ENCODE peak calls at places on chromosomes 1 and 21, in eight cellular contexts. One of them, this sample, is unnamed.

GRCh38 chr1:172154571-172154970 is 265.9 kb upstream of the C1orf105 start:
- DNase-seq in T-helper 1 cell: no peak
- DNase-seq in midbrain: no peak
- DNase-seq in OCI-LY7: no peak
- DNase-seq in PC-9: no peak
- DNase-seq in CD14-positive monocyte: no peak
- DNase-seq in GM20000: peak; percentile 35
- DNase-seq in iPS-NIHi11: no peak
- DNase-seq in this sample: no peak

GRCh38 chr1:202599669-202600431 is 110.4 kb downstream of the SYT2 start:
- DNase-seq in OCI-LY7: peak; percentile 67
- DNase-seq in iPS-NIHi11: peak; percentile 90
- DNase-seq in T-helper 1 cell: no peak
- DNase-seq in midbrain: peak; percentile 29
- DNase-seq in GM20000: peak; percentile 73
- DNase-seq in PC-9: peak; percentile 76
- DNase-seq in CD14-positive monocyte: no peak
- DNase-seq in this sample: peak; percentile 74

GRCh38 chr1:171438441-171438840 is 46.9 kb upstream of the PRRC2C start:
- DNase-seq in GM20000: no peak
- DNase-seq in midbrain: no peak
- DNase-seq in OCI-LY7: no peak
- DNase-seq in PC-9: peak; percentile 13
- DNase-seq in iPS-NIHi11: no peak
- DNase-seq in CD14-positive monocyte: no peak
- DNase-seq in T-helper 1 cell: no peak
- DNase-seq in this sample: no peak

GRCh38 chr1:44315521-44315920 is 39.5 kb downstream of the ERI3 start:
- DNase-seq in midbrain: no peak
- DNase-seq in CD14-positive monocyte: no peak
- DNase-seq in OCI-LY7: no peak
- DNase-seq in T-helper 1 cell: no peak
- DNase-seq in iPS-NIHi11: no peak
- DNase-seq in PC-9: no peak
- DNase-seq in GM20000: no peak
- DNase-seq in this sample: no peak

GRCh38 chr1:199931666-199932377 is 95.7 kb upstream of the NR5A2 start:
- DNase-seq in OCI-LY7: peak; percentile 10
- DNase-seq in midbrain: no peak
- DNase-seq in GM20000: no peak
- DNase-seq in iPS-NIHi11: no peak
- DNase-seq in T-helper 1 cell: peak; percentile 6
- DNase-seq in PC-9: no peak
- DNase-seq in CD14-positive monocyte: peak; percentile 55
- DNase-seq in this sample: peak; percentile 75

GRCh38 chr1:111959436-111959835 is 30.0 kb downstream of the KCND3 start:
- DNase-seq in iPS-NIHi11: no peak
- DNase-seq in midbrain: no peak
- DNase-seq in OCI-LY7: no peak
- DNase-seq in GM20000: no peak
- DNase-seq in T-helper 1 cell: no peak
- DNase-seq in PC-9: no peak
- DNase-seq in CD14-positive monocyte: no peak
- DNase-seq in this sample: no peak

GRCh38 chr1:225825078-225825477 is 15.2 kb downstream of the EPHX1 start:
- DNase-seq in CD14-positive monocyte: no peak
- DNase-seq in midbrain: no peak
- DNase-seq in T-helper 1 cell: no peak
- DNase-seq in PC-9: no peak
- DNase-seq in GM20000: no peak
- DNase-seq in iPS-NIHi11: no peak
- DNase-seq in OCI-LY7: no peak
- DNase-seq in this sample: peak; percentile 54

GRCh38 chr1:185674201-185674600 is 60.0 kb upstream of the HMCN1 start:
- DNase-seq in CD14-positive monocyte: no peak
- DNase-seq in GM20000: no peak
- DNase-seq in T-helper 1 cell: no peak
- DNase-seq in PC-9: no peak
- DNase-seq in midbrain: no peak
- DNase-seq in iPS-NIHi11: no peak
- DNase-seq in OCI-LY7: peak; percentile 13
- DNase-seq in this sample: no peak

GRCh38 chr1:8423702-8424538 is 106.0 kb downstream of the SLC45A1 start:
- DNase-seq in T-helper 1 cell: peak; percentile 40
- DNase-seq in CD14-positive monocyte: no peak
- DNase-seq in iPS-NIHi11: peak; percentile 87
- DNase-seq in GM20000: peak; percentile 79
- DNase-seq in OCI-LY7: peak; percentile 84
- DNase-seq in PC-9: peak; percentile 51
- DNase-seq in midbrain: no peak
- DNase-seq in this sample: peak; percentile 66

GRCh38 chr21:27565418-27565817 is 598.5 kb upstream of the ADAMTS5 start:
- DNase-seq in PC-9: no peak
- DNase-seq in CD14-positive monocyte: no peak
- DNase-seq in midbrain: no peak
- DNase-seq in iPS-NIHi11: no peak
- DNase-seq in T-helper 1 cell: no peak
- DNase-seq in GM20000: no peak
- DNase-seq in OCI-LY7: no peak
- DNase-seq in this sample: no peak

GRCh38 chr1:19811206-19811851 is 3.8 kb downstream of the RNF186 start:
- DNase-seq in T-helper 1 cell: peak; percentile 23
- DNase-seq in GM20000: peak; percentile 82
- DNase-seq in CD14-positive monocyte: no peak
- DNase-seq in PC-9: no peak
- DNase-seq in OCI-LY7: peak; percentile 42
- DNase-seq in midbrain: no peak
- DNase-seq in iPS-NIHi11: peak; percentile 69
- DNase-seq in this sample: peak; percentile 72

This sample was measured in K562.